ENCODE peak calls at places on chromosomes 16 and 17, in eight cellular contexts. K is upper lobe of left lung, J is GM12878, T is HepG2, H is Panc1, B is K562, U is GM23338, F is HCT116. N is an unnamed sample.

GRCh38 chr17:33016920-33017319 is 25.3 kb downstream of the SPACA3 start:
- ATAC-seq in K (no peak), J (no peak), T (no peak), H (peak), B (no peak), U (peak), F (no peak), N (no peak)

GRCh38 chr17:6108382-6108781 is 38.2 kb downstream of the WSCD1 start:
- ATAC-seq in K (no peak), J (no peak), T (no peak), H (no peak), B (no peak), U (no peak), F (no peak), N (no peak)

GRCh38 chr17:58574025-58574424 is 59.6 kb upstream of the MTMR4 start:
- ATAC-seq in K (no peak), J (peak), T (no peak), H (no peak), B (no peak), U (no peak), F (no peak), N (no peak)

GRCh38 chr17:32335647-32336046 is 6.3 kb downstream of the C17orf75 start:
- ATAC-seq in K (no peak), J (no peak), T (no peak), H (peak), B (no peak), U (no peak), F (no peak), N (no peak)

GRCh38 chr16:56793504-56793903 is 63.6 kb downstream of the NUP93 start:
- ATAC-seq in K (no peak), J (peak), T (peak), H (peak), B (peak), U (peak), F (peak), N (no peak)

GRCh38 chr16:23570992-23571632 is 13.6 kb downstream of the UBFD1 start:
- ATAC-seq in K (no peak), J (peak), T (no peak), H (no peak), B (no peak), U (no peak), F (no peak), N (no peak)

GRCh38 chr17:81043725-81044427 is 8.9 kb downstream of the BAIAP2 start:
- ATAC-seq in K (peak), J (no peak), T (peak), H (peak), B (no peak), U (peak), F (peak), N (peak)

GRCh38 chr17:59840329-59840907 is 52.3 kb downstream of the TUBD1 start:
- ATAC-seq in K (no peak), J (peak), T (no peak), H (no peak), B (no peak), U (peak), F (no peak), N (no peak)

GRCh38 chr16:88864099-88864498 is 2.4 kb downstream of the PABPN1L start:
- ATAC-seq in K (no peak), J (no peak), T (no peak), H (no peak), B (no peak), U (no peak), F (no peak), N (no peak)

GRCh38 chr17:68843522-68843921 is 111.7 kb downstream of the ABCA8 start:
- ATAC-seq in K (no peak), J (peak), T (no peak), H (no peak), B (no peak), U (no peak), F (no peak), N (no peak)

GRCh38 chr16:23944381-23944780 is 108.6 kb downstream of the PRKCB start:
- ATAC-seq in K (no peak), J (no peak), T (no peak), H (no peak), B (no peak), U (no peak), F (no peak), N (no peak)

GRCh38 chr17:63275318-63275967 is 170.7 kb downstream of the CYB561 start:
- ATAC-seq in K (no peak), J (no peak), T (no peak), H (peak), B (no peak), U (no peak), F (peak), N (peak)

GRCh38 chr17:1882836-1883235 is 53.0 kb downstream of the RPA1 start:
- ATAC-seq in K (no peak), J (peak), T (no peak), H (peak), B (peak), U (peak), F (peak), N (no peak)

GRCh38 chr17:45895304-45895968 is 1.1 kb downstream of the MAPT start:
- ATAC-seq in K (no peak), J (no peak), T (peak), H (no peak), B (no peak), U (peak), F (no peak), N (no peak)

GRCh38 chr17:77332034-77332971 is 191.5 kb downstream of the SEC14L1 start:
- ATAC-seq in K (no peak), J (peak), T (no peak), H (no peak), B (no peak), U (no peak), F (no peak), N (no peak)

GRCh38 chr16:14522617-14523135 is 107.4 kb downstream of the PARN start:
- ATAC-seq in K (no peak), J (no peak), T (no peak), H (no peak), B (no peak), U (peak), F (no peak), N (no peak)

GRCh38 chr17:36920032-36921000 is 17.0 kb upstream of the LHX1 start:
- ATAC-seq in K (no peak), J (no peak), T (peak), H (peak), B (peak), U (peak), F (peak), N (no peak)

GRCh38 chr17:44044092-44044491 is 22.4 kb downstream of the LSM12 start:
- ATAC-seq in K (no peak), J (no peak), T (no peak), H (no peak), B (no peak), U (no peak), F (no peak), N (peak)

GRCh38 chr17:69357701-69358100 is 30.8 kb upstream of the ABCA5 start:
- ATAC-seq in K (no peak), J (no peak), T (peak), H (peak), B (no peak), U (peak), F (peak), N (no peak)

GRCh38 chr16:79181419-79181818 is 419.1 kb downstream of the MAF start:
- ATAC-seq in K (no peak), J (no peak), T (no peak), H (no peak), B (no peak), U (no peak), F (no peak), N (no peak)

GRCh38 chr17:75511270-75511609 is 4.1 kb downstream of the CASKIN2 start:
- ATAC-seq in K (no peak), J (no peak), T (no peak), H (no peak), B (no peak), U (no peak), F (no peak), N (no peak)

GRCh38 chr17:9644910-9645751 is at the start of gene USP43:
- ATAC-seq in K (peak), J (peak), T (peak), H (peak), B (peak), U (peak), F (peak), N (no peak)

GRCh38 chr17:74466111-74466784 is at the start of gene CD300A:
- ATAC-seq in K (peak), J (peak), T (peak), H (peak), B (no peak), U (peak), F (no peak), N (no peak)

GRCh38 chr17:67312265-67312664 is 54.1 kb downstream of the PSMD12 start:
- ATAC-seq in K (no peak), J (no peak), T (no peak), H (no peak), B (no peak), U (no peak), F (no peak), N (no peak)

GRCh38 chr17:45792995-45793755 is 9.1 kb downstream of the CRHR1 start:
- ATAC-seq in K (no peak), J (no peak), T (no peak), H (no peak), B (peak), U (no peak), F (no peak), N (no peak)

GRCh38 chr17:35520043-35520442 is 17.4 kb downstream of the SLFN12L start:
- ATAC-seq in K (no peak), J (peak), T (no peak), H (no peak), B (no peak), U (no peak), F (no peak), N (no peak)

GRCh38 chr17:81865733-81866439 is 5.3 kb downstream of the ARHGDIA start:
- ATAC-seq in K (no peak), J (no peak), T (no peak), H (no peak), B (no peak), U (no peak), F (no peak), N (no peak)

GRCh38 chr16:2531371-2531695 is at the start of gene CEMP1:
- ATAC-seq in K (no peak), J (no peak), T (no peak), H (peak), B (no peak), U (peak), F (peak), N (no peak)

GRCh38 chr16:87845213-87845612 is 24.1 kb downstream of the SLC7A5 start:
- ATAC-seq in K (no peak), J (peak), T (no peak), H (peak), B (peak), U (no peak), F (peak), N (no peak)

GRCh38 chr16:30670072-30670824 is 12.0 kb downstream of the FBRS start:
- ATAC-seq in K (no peak), J (no peak), T (peak), H (peak), B (peak), U (no peak), F (peak), N (no peak)

GRCh38 chr16:14505846-14506245 is 124.2 kb downstream of the PARN start:
- ATAC-seq in K (no peak), J (no peak), T (no peak), H (no peak), B (no peak), U (no peak), F (no peak), N (no peak)

GRCh38 chr17:27552467-27552779 is 78.6 kb upstream of the LGALS9 start:
- ATAC-seq in K (no peak), J (no peak), T (peak), H (peak), B (no peak), U (no peak), F (peak), N (no peak)

GRCh38 chr17:50950002-50950877 is 84.1 kb upstream of the TOB1 start:
- ATAC-seq in K (peak), J (peak), T (peak), H (peak), B (peak), U (peak), F (peak), N (peak)

GRCh38 chr17:77302682-77303081 is 161.9 kb downstream of the SEC14L1 start:
- ATAC-seq in K (no peak), J (no peak), T (no peak), H (no peak), B (no peak), U (no peak), F (no peak), N (no peak)

GRCh38 chr17:73856585-73856984 is 212.3 kb upstream of the SDK2 start:
- ATAC-seq in K (no peak), J (no peak), T (no peak), H (no peak), B (no peak), U (no peak), F (no peak), N (no peak)

GRCh38 chr16:67716097-67716496 is 3.0 kb downstream of the GFOD2 start:
- ATAC-seq in K (no peak), J (no peak), T (no peak), H (no peak), B (no peak), U (no peak), F (no peak), N (no peak)

DNA sequence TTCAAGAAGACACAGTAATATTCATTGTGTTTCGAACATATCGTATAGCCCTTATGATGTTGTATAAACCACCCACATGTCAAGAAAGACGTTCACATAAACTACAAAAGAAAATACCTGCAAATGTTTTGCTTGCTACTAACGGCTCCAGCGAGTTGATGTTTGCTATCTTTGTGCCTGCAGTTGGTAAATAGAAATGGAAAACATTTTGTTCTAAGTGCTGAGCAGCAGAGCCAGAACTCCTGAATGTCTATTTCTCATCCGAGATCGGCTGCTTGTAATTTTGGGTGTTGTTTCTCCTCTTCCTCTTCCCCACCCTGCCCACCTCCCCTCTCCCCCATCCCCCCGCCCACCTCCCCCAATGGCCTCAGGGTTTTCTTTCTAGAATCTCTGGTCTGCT is 5.0 kb downstream of the SYT17 start:
- ATAC-seq in K (no peak), J (no peak), T (no peak), H (no peak), B (no peak), U (no peak), F (no peak), N (no peak)
- TF ChIP-seq POLR2AphosphoS5 in K (no peak), J (no peak), T (no peak), H (no peak), B (no peak), U (no peak), F (no peak), N (no peak)

DNA sequence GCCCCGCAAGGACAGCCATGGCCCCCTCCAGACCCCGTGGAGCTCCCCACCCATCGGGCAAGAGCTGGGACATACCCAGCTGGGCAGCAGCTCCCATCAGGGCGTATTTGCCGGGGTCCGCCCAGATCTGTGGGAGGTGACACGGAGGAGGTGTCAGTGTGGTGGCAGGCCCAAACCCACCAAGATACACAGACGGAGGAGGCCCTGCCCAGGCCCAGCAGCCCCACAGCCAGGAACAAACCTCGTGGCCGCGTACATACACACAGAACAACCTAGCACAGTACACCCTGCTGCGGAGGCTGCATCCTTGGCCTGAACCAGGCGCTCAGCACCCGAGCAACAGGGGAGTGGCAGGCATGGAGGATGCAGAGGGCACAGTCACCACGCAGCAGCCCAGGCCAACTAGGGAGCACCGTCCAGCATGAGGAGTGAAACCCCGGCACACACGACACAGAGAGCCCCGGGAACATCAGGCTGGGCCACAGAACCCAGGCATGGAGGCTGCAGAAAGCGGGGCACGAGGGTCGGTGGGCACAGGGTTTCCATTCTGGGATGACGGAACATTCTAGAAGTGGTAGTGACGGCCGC is 4.9 kb upstream of the CCDC154 start:
- ATAC-seq in K (no peak), J (no peak), T (no peak), H (no peak), B (no peak), U (no peak), F (no peak), N (no peak)
- TF ChIP-seq POLR2AphosphoS5 in K (no peak), J (no peak), T (no peak), H (no peak), B (no peak), U (no peak), F (no peak), N (no peak)

DNA sequence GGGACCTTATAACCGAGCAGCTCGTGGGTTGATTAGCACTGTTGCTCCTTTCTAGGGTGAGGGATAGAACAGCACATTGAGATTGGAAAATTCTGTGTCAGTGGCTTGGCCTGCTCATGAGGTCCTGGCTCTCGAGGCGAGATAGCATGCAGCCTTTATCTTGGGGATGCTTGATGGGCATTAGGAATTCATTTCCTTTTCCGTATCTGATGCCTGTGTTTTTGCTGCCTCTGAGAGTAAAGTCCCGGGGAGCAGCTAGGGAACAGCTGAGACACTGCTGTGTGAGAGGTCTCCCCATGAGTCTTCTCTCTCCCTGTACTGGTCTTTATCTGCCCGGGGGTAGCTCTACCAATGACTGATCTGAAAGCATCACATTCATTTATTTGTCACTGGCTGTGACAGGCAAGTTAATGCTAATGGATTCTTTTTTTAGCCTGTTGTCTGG is 14.5 kb downstream of the MSI2 start:
- ATAC-seq in K (no peak), J (no peak), T (no peak), H (no peak), B (no peak), U (peak), F (no peak), N (no peak)
- TF ChIP-seq POLR2AphosphoS5 in K (no peak), J (no peak), T (no peak), H (no peak), B (no peak), U (no peak), F (no peak), N (no peak)

GRCh38 chr16:86335266-86336172 is 174.8 kb upstream of the FOXF1 start:
- ATAC-seq in K (no peak), J (no peak), T (no peak), H (no peak), B (no peak), U (no peak), F (no peak), N (no peak)
- TF ChIP-seq POLR2AphosphoS5 in K (no peak), J (no peak), T (no peak), H (no peak), B (no peak), U (no peak), F (no peak), N (no peak)

GRCh38 chr17:48595107-48595999 is 1.8 kb upstream of the HOXB5 start:
- ATAC-seq in K (no peak), J (no peak), T (no peak), H (no peak), B (no peak), U (no peak), F (no peak), N (no peak)

GRCh38 chr17:48597775-48598631 is 4.4 kb upstream of the HOXB5 start:
- ATAC-seq in K (peak), J (peak), T (peak), H (peak), B (no peak), U (peak), F (no peak), N (peak)

GRCh38 chr17:48597492-48597774 is 3.9 kb upstream of the HOXB5 start:
- ATAC-seq in K (no peak), J (peak), T (no peak), H (no peak), B (no peak), U (no peak), F (no peak), N (no peak)

GRCh38 chr17:48596000-48596734 is 2.6 kb upstream of the HOXB5 start:
- ATAC-seq in K (no peak), J (no peak), T (no peak), H (peak), B (no peak), U (no peak), F (no peak), N (no peak)

GRCh38 chr17:48596735-48597491 is 3.3 kb upstream of the HOXB5 start:
- ATAC-seq in K (no peak), J (no peak), T (no peak), H (peak), B (no peak), U (peak), F (no peak), N (no peak)
- TF ChIP-seq POLR2AphosphoS5 in K (peak), J (no peak), T (no peak), H (peak), B (no peak), U (no peak), F (no peak), N (peak)

GRCh38 chr16:20740901-20741491 is 622 bp downstream of the THUMPD1 start:
- ATAC-seq in K (peak), J (peak), T (peak), H (peak), B (peak), U (peak), F (peak), N (peak)
- TF ChIP-seq POLR2AphosphoS5 in K (no peak), J (no peak), T (peak), H (no peak), B (no peak), U (peak), F (no peak), N (peak)

GRCh38 chr17:38554430-38555350 is 51.1 kb downstream of the SRCIN1 start:
- ATAC-seq in K (no peak), J (no peak), T (no peak), H (no peak), B (no peak), U (no peak), F (no peak), N (no peak)

GRCh38 chr17:38552343-38552742 is 53.4 kb downstream of the SRCIN1 start:
- ATAC-seq in K (no peak), J (no peak), T (no peak), H (no peak), B (no peak), U (no peak), F (no peak), N (no peak)

GRCh38 chr17:38550661-38551060 is 55.1 kb downstream of the SRCIN1 start:
- ATAC-seq in K (no peak), J (no peak), T (no peak), H (no peak), B (peak), U (no peak), F (no peak), N (no peak)

GRCh38 chr17:38549285-38549684 is 56.5 kb downstream of the SRCIN1 start:
- ATAC-seq in K (no peak), J (no peak), T (no peak), H (peak), B (no peak), U (peak), F (no peak), N (no peak)

GRCh38 chr17:38551121-38551520 is 54.6 kb downstream of the SRCIN1 start:
- ATAC-seq in K (no peak), J (no peak), T (no peak), H (no peak), B (no peak), U (no peak), F (no peak), N (no peak)
- TF ChIP-seq POLR2AphosphoS5 in K (no peak), J (no peak), T (no peak), H (no peak), B (no peak), U (no peak), F (no peak), N (no peak)

GRCh38 chr16:75494696-75495601 is at the start of gene CHST6:
- ATAC-seq in K (no peak), J (peak), T (peak), H (no peak), B (peak), U (peak), F (peak), N (peak)
- TF ChIP-seq POLR2AphosphoS5 in K (peak), J (no peak), T (no peak), H (no peak), B (no peak), U (peak), F (peak), N (no peak)